ENCODE peak calls at places on chromosomes 4 and X, in six cellular contexts. I, H, E, A, J and V are unnamed samples. For H3K4me1, the result is how much of the 10 kb centered on the place peaks cover.

GRCh38 chrX:50877310-50877709 is 33.2 kb upstream of the BMP15 start:
- DNase-seq in E (no peak), H (no peak), A (no peak), I (no peak), J (no peak), V (no peak)

GRCh38 chrX:107628662-107629532 is 587 bp downstream of the PRPS1 start:
- DNase-seq in E (no peak), I (peak), J (no peak), A (peak), H (no peak), V (peak)

GRCh38 chr4:146654976-146655761 is 16.5 kb downstream of the POU4F2 start:
- DNase-seq in J (no peak), A (no peak), E (no peak), H (no peak), I (no peak), V (no peak)

GRCh38 chr4:173436149-173436579 is 37.2 kb upstream of the SCRG1 start:
- DNase-seq in J (no peak), I (no peak), E (no peak), H (no peak), A (no peak), V (no peak)

GRCh38 chr4:38600575-38600974 is 63.4 kb upstream of the KLF3 start:
- DNase-seq in A (peak), J (no peak), E (no peak), H (no peak), I (no peak), V (no peak)

GRCh38 chrX:25022499-25023325 is 6.9 kb upstream of the ARX start:
- DNase-seq in H (peak), E (no peak), A (no peak), I (no peak), J (no peak), V (no peak)

GRCh38 chrX:30967516-30967915 is 78.5 kb upstream of the TAB3 start:
- DNase-seq in H (no peak), E (no peak), I (no peak), A (no peak), J (no peak), V (no peak)

GRCh38 chr4:121096629-121097028 is 24.3 kb upstream of the NDNF start:
- DNase-seq in A (peak), H (no peak), J (no peak), I (peak), E (no peak), V (no peak)

GRCh38 chrX:138889152-138889551 is 177.6 kb upstream of the FGF13 start:
- DNase-seq in I (no peak), H (no peak), E (no peak), J (no peak), A (no peak), V (no peak)

GRCh38 chrX:81708506-81708905 is 506.6 kb downstream of the SH3BGRL start:
- DNase-seq in A (no peak), J (no peak), H (no peak), E (no peak), I (no peak), V (no peak)

DNA sequence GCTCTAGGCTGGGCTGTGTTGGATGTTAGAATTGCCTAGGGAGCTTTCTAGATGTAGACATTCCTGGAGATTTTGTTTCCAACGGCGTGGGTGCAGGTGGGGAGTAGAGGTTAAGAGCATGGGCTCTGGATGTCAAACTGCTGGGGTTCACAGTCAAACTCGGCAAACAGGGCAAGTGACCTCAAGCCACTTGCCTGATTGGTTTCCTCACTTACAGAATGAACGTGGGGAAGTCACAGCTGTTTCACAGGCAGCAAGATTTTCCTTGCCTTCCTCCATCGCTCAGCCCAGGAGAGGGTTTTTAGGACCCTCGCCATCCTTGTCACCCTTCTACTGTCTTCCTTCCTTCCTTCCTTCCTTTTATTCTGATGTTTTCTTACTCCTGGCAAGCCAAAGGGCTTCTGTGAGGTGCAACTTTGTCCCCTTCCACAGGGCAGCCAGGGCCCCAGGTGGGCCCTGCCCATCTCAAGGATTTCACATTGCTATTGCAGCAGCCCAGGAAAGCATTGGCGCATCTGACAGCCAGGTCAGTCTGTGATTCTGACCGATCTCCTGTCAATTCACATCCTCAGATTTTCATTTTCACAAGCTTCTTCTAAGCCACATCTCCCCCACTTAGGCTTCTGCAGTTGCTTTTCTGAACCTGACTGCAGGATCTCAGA is 7.0 kb downstream of the RTL5 start:
- DNase-seq in E (peak), H (no peak), I (no peak), A (no peak), J (no peak), V (no peak)
- H3K4me1 ChIP-seq in E (under half), H (under half), I (half or more), A (under half), J (under half), V (under half)

GRCh38 chrX:46324166-46324565 is 221.1 kb downstream of the ZNF674 start:
- DNase-seq in J (no peak), I (no peak), A (no peak), E (no peak), H (no peak), V (no peak)

GRCh38 chrX:46326161-46326560 is 219.1 kb downstream of the ZNF674 start:
- DNase-seq in H (no peak), E (no peak), I (no peak), A (no peak), J (no peak), V (no peak)

GRCh38 chrX:46328133-46328532 is 217.1 kb downstream of the ZNF674 start:
- DNase-seq in E (no peak), H (no peak), A (no peak), J (no peak), I (no peak), V (no peak)

GRCh38 chrX:46327229-46328081 is 217.8 kb downstream of the ZNF674 start:
- DNase-seq in A (no peak), E (no peak), I (no peak), J (peak), H (no peak), V (no peak)

GRCh38 chrX:46325312-46325877 is 219.8 kb downstream of the ZNF674 start:
- DNase-seq in E (no peak), I (no peak), H (no peak), J (no peak), A (no peak), V (no peak)
- H3K4me1 ChIP-seq in E (under half), I (under half), H (under half), J (under half), A (under half), V (under half)

DNA sequence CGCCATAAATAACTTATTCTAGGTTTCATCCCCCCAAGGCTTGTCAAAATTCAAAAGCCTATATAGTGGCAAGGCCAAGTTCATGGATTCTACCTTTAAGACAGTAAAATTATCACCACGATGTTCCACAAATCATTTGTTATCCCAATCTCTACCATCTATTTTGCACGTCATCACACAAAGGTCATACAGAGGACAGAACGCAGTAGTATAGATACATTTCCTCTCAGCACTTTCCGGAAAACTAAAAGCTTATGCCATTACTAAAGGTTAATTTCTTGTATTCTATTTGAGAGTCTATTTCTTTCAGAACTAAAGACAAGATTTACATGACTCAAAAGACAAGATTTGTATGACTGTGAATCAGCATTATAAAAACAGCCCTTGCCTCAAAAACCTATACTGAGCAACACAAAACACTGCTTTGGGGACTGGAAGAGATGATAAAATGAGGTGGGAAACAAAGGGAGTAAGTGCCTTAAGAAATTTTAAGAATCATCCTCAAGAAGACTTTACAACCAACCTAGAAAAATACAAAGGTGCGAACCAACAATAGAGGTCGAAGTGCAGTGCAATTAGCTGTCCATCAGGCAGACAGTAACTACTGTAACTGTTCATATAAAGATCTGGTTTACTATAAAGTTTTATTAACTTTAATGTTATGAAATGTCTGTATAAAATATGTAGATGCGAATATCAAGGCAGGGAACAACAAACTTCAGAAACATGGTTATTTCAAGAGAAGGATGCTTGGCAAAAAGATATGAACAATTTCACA is 7.6 kb downstream of the UBE2D3 start:
- DNase-seq in H (no peak), J (no peak), A (no peak), E (no peak), I (peak), V (no peak)
- H3K4me1 ChIP-seq in H (half or more), J (under half), A (half or more), E (half or more), I (half or more), V (half or more)

GRCh38 chr4:89425023-89425422 is 117.4 kb upstream of the GPRIN3 start:
- DNase-seq in H (no peak), J (no peak), A (no peak), E (no peak), I (no peak), V (no peak)
- H3K4me1 ChIP-seq in H (under half), J (under half), A (under half), E (under half), I (under half), V (under half)

GRCh38 chrX:39199429-39199828 is 398.2 kb downstream of the MID1IP1 start:
- DNase-seq in J (no peak), I (no peak), H (no peak), A (no peak), E (no peak), V (no peak)
- H3K4me1 ChIP-seq in J (under half), I (under half), H (under half), A (under half), E (under half), V (half or more)

GRCh38 chr4:134756456-134756855 is 554.9 kb upstream of the PABPC4L start:
- DNase-seq in H (no peak), I (no peak), J (no peak), E (no peak), A (no peak), V (no peak)
- H3K4me1 ChIP-seq in H (under half), I (under half), J (under half), E (under half), A (under half), V (under half)

DNA sequence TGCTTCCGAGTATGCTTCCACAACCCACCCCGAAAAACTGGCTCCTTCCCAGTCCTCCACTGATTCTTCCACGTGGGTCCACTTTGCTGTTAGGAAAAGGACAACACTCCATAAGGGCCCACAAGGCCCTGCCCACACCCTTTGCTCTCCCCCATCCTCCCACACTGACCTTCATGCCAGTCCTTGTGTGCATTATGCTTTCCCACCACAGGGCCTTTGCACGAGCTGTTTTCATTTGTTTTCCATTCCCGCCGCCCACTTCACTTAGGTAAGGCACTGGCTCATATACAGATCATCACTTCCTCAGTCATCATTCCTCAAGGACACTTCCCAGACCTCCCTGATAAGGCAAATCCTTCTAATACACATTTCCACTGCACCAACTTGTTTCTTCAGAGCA is 16.8 kb upstream of the SEL1L3 start:
- DNase-seq in H (no peak), E (no peak), J (no peak), I (no peak), A (no peak), V (no peak)
- H3K4me1 ChIP-seq in H (under half), E (under half), J (under half), I (under half), A (half or more), V (under half)